ENCODE peak calls at places on chromosomes 3 and 15, in seven cellular contexts. One of them, this sample, is unnamed.

GRCh38 chr15:68498076-68498475 is 66.1 kb upstream of the ITGA11 start:
- DNase-seq in hypothalamus: no peak
- DNase-seq in progenitor cell of endocrine pancreas: no peak
- DNase-seq in C1 segment of cervical spinal cord: no peak
- DNase-seq in Karpas-422: no peak
- DNase-seq in HTR-8/SVneo: no peak
- DNase-seq in AG09309: no peak
- DNase-seq in this sample: no peak

GRCh38 chr3:59243476-59243875 is 193.7 kb upstream of the CFAP20DC start:
- DNase-seq in AG09309: no peak
- DNase-seq in Karpas-422: no peak
- DNase-seq in hypothalamus: no peak
- DNase-seq in progenitor cell of endocrine pancreas: no peak
- DNase-seq in C1 segment of cervical spinal cord: no peak
- DNase-seq in HTR-8/SVneo: no peak
- DNase-seq in this sample: no peak

GRCh38 chr3:99515-99914 is 97.0 kb upstream of the CHL1 start:
- DNase-seq in progenitor cell of endocrine pancreas: no peak
- DNase-seq in Karpas-422: no peak
- DNase-seq in AG09309: no peak
- DNase-seq in hypothalamus: no peak
- DNase-seq in HTR-8/SVneo: no peak
- DNase-seq in C1 segment of cervical spinal cord: no peak
- DNase-seq in this sample: no peak

GRCh38 chr15:94061041-94061440 is 170.3 kb upstream of the MCTP2 start:
- DNase-seq in AG09309: no peak
- DNase-seq in HTR-8/SVneo: no peak
- DNase-seq in hypothalamus: no peak
- DNase-seq in progenitor cell of endocrine pancreas: no peak
- DNase-seq in C1 segment of cervical spinal cord: no peak
- DNase-seq in Karpas-422: no peak
- DNase-seq in this sample: no peak

GRCh38 chr15:74307827-74308642 is 59.4 kb downstream of the CYP11A1 start:
- DNase-seq in HTR-8/SVneo: peak
- DNase-seq in C1 segment of cervical spinal cord: peak
- DNase-seq in Karpas-422: peak
- DNase-seq in progenitor cell of endocrine pancreas: no peak
- DNase-seq in AG09309: peak
- DNase-seq in hypothalamus: peak
- DNase-seq in this sample: peak

GRCh38 chr3:150247456-150247855 is 160.6 kb upstream of the TSC22D2 start:
- DNase-seq in C1 segment of cervical spinal cord: no peak
- DNase-seq in progenitor cell of endocrine pancreas: no peak
- DNase-seq in AG09309: no peak
- DNase-seq in Karpas-422: no peak
- DNase-seq in HTR-8/SVneo: no peak
- DNase-seq in hypothalamus: no peak
- DNase-seq in this sample: no peak

GRCh38 chr3:8857720-8858367 is 88.4 kb upstream of the OXTR start:
- DNase-seq in hypothalamus: no peak
- DNase-seq in HTR-8/SVneo: no peak
- DNase-seq in progenitor cell of endocrine pancreas: no peak
- DNase-seq in Karpas-422: no peak
- DNase-seq in C1 segment of cervical spinal cord: no peak
- DNase-seq in AG09309: no peak
- DNase-seq in this sample: no peak

GRCh38 chr3:174358252-174358651 is 500.9 kb upstream of the NAALADL2 start:
- DNase-seq in C1 segment of cervical spinal cord: no peak
- DNase-seq in hypothalamus: no peak
- DNase-seq in HTR-8/SVneo: no peak
- DNase-seq in Karpas-422: no peak
- DNase-seq in progenitor cell of endocrine pancreas: no peak
- DNase-seq in AG09309: no peak
- DNase-seq in this sample: no peak

GRCh38 chr3:50133283-50133615 is 21.9 kb upstream of the SEMA3F start:
- DNase-seq in Karpas-422: no peak
- DNase-seq in HTR-8/SVneo: no peak
- DNase-seq in progenitor cell of endocrine pancreas: no peak
- DNase-seq in hypothalamus: no peak
- DNase-seq in AG09309: no peak
- DNase-seq in C1 segment of cervical spinal cord: no peak
- DNase-seq in this sample: no peak

GRCh38 chr15:70248116-70249025 is 150.7 kb upstream of the TLE3 start:
- DNase-seq in Karpas-422: no peak
- DNase-seq in hypothalamus: no peak
- DNase-seq in C1 segment of cervical spinal cord: no peak
- DNase-seq in progenitor cell of endocrine pancreas: no peak
- DNase-seq in HTR-8/SVneo: peak
- DNase-seq in AG09309: no peak
- DNase-seq in this sample: no peak

GRCh38 chr3:155442066-155442465 is 148.6 kb upstream of the STRIT1 start:
- DNase-seq in AG09309: no peak
- DNase-seq in progenitor cell of endocrine pancreas: no peak
- DNase-seq in hypothalamus: no peak
- DNase-seq in C1 segment of cervical spinal cord: no peak
- DNase-seq in HTR-8/SVneo: no peak
- DNase-seq in Karpas-422: no peak
- DNase-seq in this sample: no peak

This sample was measured in mucosa of descending colon.